ENCODE peak calls at places on chromosomes 3 and 15, in seven cellular contexts. Z is foreskin fibroblast, F is brain microvascular endothelial cell, K is mucosa of descending colon, M is mammary epithelial cell, P is IMR-90, A is ovary. H is an unnamed sample.
A peak's percentile ranks its signal among the peaks of the same experiment; 100 is the strongest.

GRCh38 chr15:96768435-96768789 is 437.9 kb downstream of the NR2F2 start:
- DNase-seq in Z (no peak), F (no peak), K (no peak), M (no peak), P (no peak), A (no peak), H (no peak)

GRCh38 chr3:144774897-144775296 is 803.3 kb downstream of the DIPK2A start:
- DNase-seq in Z (peak; percentile 97), F (no peak), K (no peak), M (no peak), P (no peak), A (no peak), H (peak; percentile 77)

GRCh38 chr3:53259427-53260259 is 3.8 kb upstream of the TKT start:
- DNase-seq in Z (peak; percentile 67), F (no peak), K (no peak), M (no peak), P (no peak), A (no peak), H (peak; percentile 54)

GRCh38 chr3:113617726-113618125 is 78.7 kb downstream of the USF3 start:
- DNase-seq in Z (no peak), F (no peak), K (no peak), M (no peak), P (no peak), A (no peak), H (no peak)

GRCh38 chr3:40725026-40725425 is 200.3 kb downstream of the ZNF621 start:
- DNase-seq in Z (no peak), F (no peak), K (peak; percentile 34), M (no peak), P (no peak), A (no peak), H (no peak)

GRCh38 chr15:49361370-49361769 is 61.7 kb upstream of the FGF7 start:
- DNase-seq in Z (peak; percentile 34), F (no peak), K (no peak), M (no peak), P (no peak), A (no peak), H (no peak)

GRCh38 chr3:49673131-49673714 is 928 bp upstream of the APEH start:
- DNase-seq in Z (no peak), F (no peak), K (peak; percentile 26), M (peak; percentile 54), P (no peak), A (no peak), H (no peak)

GRCh38 chr15:74373731-74374647 is 6.5 kb upstream of the CYP11A1 start:
- DNase-seq in Z (peak; percentile 95), F (peak; percentile 83), K (peak; percentile 95), M (peak; percentile 91), P (peak; percentile 72), A (peak; percentile 95), H (peak; percentile 52)

GRCh38 chr15:99408236-99409096 is 157.2 kb downstream of the LRRC28 start:
- DNase-seq in Z (peak; percentile 85), F (peak; percentile 74), K (no peak), M (peak; percentile 39), P (peak; percentile 86), A (peak; percentile 62), H (peak; percentile 33)

GRCh38 chr3:72120806-72121778 is 336.1 kb upstream of the PROK2 start:
- DNase-seq in Z (no peak), F (no peak), K (no peak), M (no peak), P (no peak), A (no peak), H (no peak)

GRCh38 chr3:161042023-161042501 is 63.1 kb downstream of the B3GALNT1 start:
- DNase-seq in Z (peak; percentile 44), F (peak; percentile 78), K (no peak), M (no peak), P (no peak), A (no peak), H (no peak)

GRCh38 chr3:42665050-42665878 is 11.8 kb downstream of the ZBTB47 start:
- DNase-seq in Z (no peak), F (no peak), K (no peak), M (no peak), P (no peak), A (no peak), H (no peak)

GRCh38 chr3:171741377-171741776 is 68.9 kb downstream of the PLD1 start:
- DNase-seq in Z (no peak), F (no peak), K (no peak), M (no peak), P (no peak), A (no peak), H (no peak)

GRCh38 chr3:37863949-37864822 is 2.5 kb downstream of the CTDSPL start:
- DNase-seq in Z (peak; percentile 19), F (no peak), K (no peak), M (peak; percentile 40), P (no peak), A (no peak), H (no peak)

GRCh38 chr3:30544811-30545210 is 61.6 kb upstream of the TGFBR2 start:
- DNase-seq in Z (peak; percentile 95), F (peak; percentile 80), K (peak; percentile 3), M (peak; percentile 94), P (peak; percentile 93), A (no peak), H (peak; percentile 90)

GRCh38 chr3:62768896-62769295 is 106.3 kb downstream of the CADPS start:
- DNase-seq in Z (no peak), F (no peak), K (no peak), M (no peak), P (no peak), A (no peak), H (no peak)

GRCh38 chr15:31782951-31783350 is 247.4 kb upstream of the CHRNA7 start:
- DNase-seq in Z (no peak), F (no peak), K (no peak), M (no peak), P (no peak), A (no peak), H (no peak)

GRCh38 chr3:48303021-48303420 is 30.4 kb downstream of the SPINK8 start:
- DNase-seq in Z (no peak), F (no peak), K (no peak), M (no peak), P (no peak), A (no peak), H (no peak)

GRCh38 chr3:127747751-127748521 is 74.4 kb downstream of the MGLL start:
- DNase-seq in Z (peak; percentile 95), F (peak; percentile 81), K (peak; percentile 68), M (peak; percentile 90), P (peak; percentile 95), A (peak; percentile 38), H (peak; percentile 42)

GRCh38 chr3:147413712-147414325 is 4.7 kb downstream of the ZIC1 start:
- DNase-seq in Z (no peak), F (peak; percentile 13), K (no peak), M (no peak), P (no peak), A (no peak), H (no peak)
- H3K4me3 ChIP-seq in Z (peak overlapping the region; percentile 28), F (peak overlapping the region; percentile 72), K (no peak overlapping the region), M (no peak overlapping the region), P (no peak overlapping the region), A (peak overlapping the region; percentile 16), H (no peak overlapping the region)

GRCh38 chr3:128844502-128844901 is 34.9 kb upstream of the ACAD9 start:
- DNase-seq in Z (no peak), F (no peak), K (no peak), M (no peak), P (no peak), A (no peak), H (no peak)

GRCh38 chr3:128847631-128848370 is 31.6 kb upstream of the ACAD9 start:
- DNase-seq in Z (no peak), F (no peak), K (no peak), M (no peak), P (no peak), A (no peak), H (no peak)

GRCh38 chr3:128846501-128846900 is 32.9 kb upstream of the ACAD9 start:
- DNase-seq in Z (no peak), F (no peak), K (no peak), M (no peak), P (no peak), A (no peak), H (no peak)

GRCh38 chr3:128845119-128845518 is 34.3 kb upstream of the ACAD9 start:
- DNase-seq in Z (no peak), F (no peak), K (no peak), M (no peak), P (no peak), A (no peak), H (no peak)

DNA sequence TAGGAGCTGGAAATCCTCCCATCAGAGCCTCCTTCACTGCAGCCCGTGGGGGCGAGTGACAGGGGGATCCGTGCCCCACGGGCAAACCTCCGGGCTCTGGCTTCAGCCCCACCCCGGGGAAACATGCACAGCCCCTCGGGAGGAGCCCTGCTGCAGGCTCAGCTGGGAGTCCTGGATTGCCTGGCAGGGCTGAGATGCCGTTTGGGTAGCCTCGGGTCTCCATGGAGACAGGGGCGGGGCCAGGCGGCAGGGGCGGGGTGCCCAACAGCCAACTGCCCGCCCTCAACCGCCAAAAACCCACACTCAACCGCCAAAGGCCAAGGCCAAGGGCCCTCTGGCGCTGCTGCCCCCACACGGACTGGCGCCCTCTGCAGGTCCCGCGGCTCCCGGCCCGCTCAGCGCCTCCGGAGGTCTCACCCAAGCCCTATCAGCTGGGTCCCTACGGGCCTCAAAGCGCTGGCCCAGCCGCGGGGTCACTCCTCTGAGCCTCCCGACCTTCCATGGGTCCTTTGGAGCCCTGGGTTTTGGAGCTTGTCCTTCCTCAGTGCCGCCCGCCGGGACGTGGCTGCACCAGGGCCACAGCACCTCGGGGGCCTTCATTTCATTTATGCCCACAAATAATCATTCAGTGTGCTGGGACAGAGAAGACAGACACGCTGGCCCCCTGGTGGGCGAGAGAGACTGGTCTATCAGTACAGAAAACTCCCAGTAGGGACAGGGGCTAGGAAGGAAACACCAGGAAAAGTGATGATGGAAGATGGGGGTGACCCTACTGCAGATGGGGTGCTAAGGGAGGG is 33.5 kb upstream of the ACAD9 start:
- DNase-seq in Z (peak; percentile 88), F (peak; percentile 65), K (peak; percentile 84), M (peak; percentile 59), P (peak; percentile 48), A (peak; percentile 87), H (peak; percentile 25)
- TF ChIP-seq CTCF in Z (peak; percentile 52), F (peak; percentile 73), K (peak; percentile 60), M (peak; percentile 52), P (peak; percentile 54), A (peak; percentile 47), H (peak; percentile 59)

GRCh38 chr15:52164631-52165265 is 26.4 kb downstream of the GNB5 start:
- DNase-seq in Z (peak; percentile 58), F (no peak), K (no peak), M (no peak), P (peak; percentile 45), A (no peak), H (no peak)
- H3K4me3 ChIP-seq in Z (no peak overlapping the region), F (no peak overlapping the region), K (no peak overlapping the region), M (no peak overlapping the region), P (no peak overlapping the region), A (no peak overlapping the region), H (no peak overlapping the region)

GRCh38 chr15:60442763-60443162 is 36.2 kb downstream of the ICE2 start:
- DNase-seq in Z (peak; percentile 56), F (no peak), K (no peak), M (no peak), P (peak; percentile 48), A (no peak), H (no peak)

GRCh38 chr15:60444289-60444912 is 34.5 kb downstream of the ICE2 start:
- DNase-seq in Z (peak; percentile 71), F (peak; percentile 26), K (no peak), M (peak; percentile 26), P (peak; percentile 51), A (no peak), H (no peak)

GRCh38 chr15:60441323-60441722 is 37.6 kb downstream of the ICE2 start:
- DNase-seq in Z (no peak), F (no peak), K (no peak), M (no peak), P (no peak), A (no peak), H (no peak)

GRCh38 chr15:60442031-60442665 is 36.8 kb downstream of the ICE2 start:
- DNase-seq in Z (no peak), F (no peak), K (no peak), M (no peak), P (no peak), A (no peak), H (no peak)

GRCh38 chr15:60438626-60439025 is 40.3 kb downstream of the ICE2 start:
- DNase-seq in Z (no peak), F (no peak), K (no peak), M (no peak), P (no peak), A (no peak), H (no peak)
- TF ChIP-seq CTCF in Z (no peak), F (no peak), K (no peak), M (no peak), P (no peak), A (no peak), H (no peak)

H was measured in HFF-Myc.